ENCODE peak calls at places on chromosomes 13 and 19, in seven cellular contexts. L is heart right ventricle, B is BJ, T is AG04450, Q is lower lobe of right lung, S is fibroblast of lung, X is small intestine. V is an unnamed sample.

GRCh38 chr13:90416938-90417337 is 930.5 kb upstream of the MIR17HG start:
- DNase-seq in S (no peak), Q (no peak), L (no peak), T (no peak), X (no peak), B (no peak), V (no peak)

GRCh38 chr13:109199280-109199679 is 569.9 kb downstream of the MYO16 start:
- DNase-seq in Q (no peak), S (no peak), L (no peak), T (no peak), B (no peak), X (no peak), V (no peak)

GRCh38 chr19:54029930-54030490 is 33.7 kb downstream of the VSTM1 start:
- DNase-seq in S (peak; percentile 58), Q (peak; percentile 61), B (no peak), X (peak; percentile 58), L (peak; percentile 34), T (no peak), V (peak; percentile 46)

GRCh38 chr13:75541287-75541686 is 3.6 kb upstream of the COMMD6 start:
- DNase-seq in L (no peak), T (no peak), S (no peak), B (no peak), Q (no peak), X (no peak), V (no peak)

GRCh38 chr13:52010890-52011689 is at the start of gene ATP7B:
- DNase-seq in X (peak; percentile 59), L (peak; percentile 15), T (no peak), B (no peak), S (no peak), Q (no peak), V (no peak)

GRCh38 chr19:52992109-52993004 is 21.4 kb upstream of the ERVV-1 start:
- DNase-seq in X (no peak), S (no peak), B (no peak), T (no peak), L (peak; percentile 5), Q (no peak), V (peak; percentile 12)

GRCh38 chr19:19459707-19460251 is 54.3 kb downstream of the GATAD2A start:
- DNase-seq in X (peak; percentile 57), L (no peak), T (no peak), S (peak; percentile 58), B (peak; percentile 38), Q (peak; percentile 65), V (no peak)

GRCh38 chr13:110881811-110882210 is 33.1 kb downstream of the ANKRD10 start:
- DNase-seq in S (no peak), Q (no peak), L (no peak), T (no peak), B (no peak), X (no peak), V (no peak)

GRCh38 chr19:33823341-33823740 is 26.7 kb downstream of the KCTD15 start:
- DNase-seq in T (no peak), Q (no peak), S (no peak), X (no peak), L (no peak), B (no peak), V (no peak)

GRCh38 chr13:63190742-63191141 is 1775.1 kb upstream of the PCDH20 start:
- DNase-seq in L (no peak), S (no peak), X (no peak), B (peak; percentile 26), T (no peak), Q (no peak), V (no peak)

GRCh38 chr13:60372141-60372540 is 24.9 kb upstream of the TDRD3 start:
- DNase-seq in T (no peak), B (no peak), L (no peak), Q (no peak), S (no peak), X (peak; percentile 21), V (peak; percentile 55)

GRCh38 chr13:33649212-33649917 is 168.6 kb upstream of the RFC3 start:
- DNase-seq in S (peak; percentile 20), B (no peak), L (no peak), X (no peak), Q (no peak), T (no peak), V (no peak)

GRCh38 chr19:730382-730668 is 20.6 kb upstream of the MISP start:
- DNase-seq in S (no peak), X (no peak), T (no peak), Q (no peak), B (no peak), L (no peak), V (no peak)

GRCh38 chr19:729564-730381 is 21.0 kb downstream of the PALM start:
- DNase-seq in B (no peak), S (no peak), X (no peak), Q (no peak), L (no peak), T (no peak), V (no peak)

GRCh38 chr19:728011-728410 is 19.3 kb downstream of the PALM start:
- DNase-seq in S (peak; percentile 46), B (no peak), X (no peak), Q (peak; percentile 67), T (no peak), L (peak; percentile 91), V (no peak)

GRCh38 chr19:725461-726089 is 16.8 kb downstream of the PALM start:
- DNase-seq in T (no peak), L (no peak), B (no peak), S (no peak), X (no peak), Q (no peak), V (no peak)

DNA sequence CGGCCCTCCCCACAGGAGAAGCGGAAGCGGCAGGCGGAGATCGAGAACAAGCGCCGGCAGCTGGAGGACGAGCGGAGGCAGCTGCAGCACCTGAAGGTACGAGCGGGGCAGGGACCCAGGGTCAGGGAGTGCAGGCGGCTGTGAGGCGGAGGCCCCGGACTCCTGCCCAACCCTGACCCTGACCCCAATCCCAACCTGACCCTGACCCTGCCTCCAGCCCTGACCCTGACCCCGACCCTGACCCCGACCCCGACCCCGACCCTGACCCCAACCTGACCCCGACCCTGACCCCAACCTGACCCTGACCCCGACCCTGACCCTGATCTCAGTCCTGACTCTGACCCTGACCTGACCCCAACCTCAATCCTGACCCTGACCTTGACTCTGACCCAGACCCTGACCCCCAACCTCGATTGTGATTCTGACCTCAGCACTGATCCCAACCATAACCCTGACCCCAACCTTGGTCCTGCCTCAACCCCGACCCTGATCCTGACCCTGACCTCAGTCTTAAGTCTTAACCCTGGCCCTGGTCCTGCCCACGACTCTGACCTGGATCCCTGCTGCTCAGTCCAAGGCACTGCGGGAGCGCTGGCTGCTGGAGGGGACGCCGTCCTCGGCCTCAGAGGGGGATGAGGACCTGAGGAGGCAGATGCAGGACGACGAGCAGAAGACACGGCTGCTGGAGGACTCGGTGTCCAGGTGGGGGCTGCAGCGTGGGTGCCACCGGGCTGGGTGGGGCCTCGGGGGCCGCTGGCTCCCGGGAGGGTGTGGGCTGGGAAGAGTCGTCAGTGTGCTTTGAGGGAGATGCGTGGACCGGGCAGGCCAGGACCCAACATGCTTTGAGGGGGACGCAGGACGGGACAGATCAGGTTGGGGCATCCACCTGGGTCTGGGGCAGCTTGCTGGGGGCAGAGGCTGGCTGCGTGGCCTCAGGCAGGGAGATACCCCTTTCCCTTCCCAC is 18.5 kb downstream of the PALM start:
- DNase-seq in T (no peak), Q (no peak), B (no peak), S (no peak), L (no peak), X (no peak), V (no peak)
- H3K27me3 ChIP-seq in T (no peaks in the 10 kb centered on the region), Q (peaks cover 5% of the 10 kb centered on the region), B (no peaks in the 10 kb centered on the region), S (no peaks in the 10 kb centered on the region), L (no peaks in the 10 kb centered on the region), X (no peaks in the 10 kb centered on the region), V (no peaks in the 10 kb centered on the region)

GRCh38 chr19:17656970-17657369 is 31.2 kb downstream of the UNC13A start:
- DNase-seq in Q (no peak), T (no peak), X (no peak), L (no peak), S (no peak), B (no peak), V (peak; percentile 25)

GRCh38 chr19:17658240-17658639 is 29.9 kb downstream of the UNC13A start:
- DNase-seq in Q (no peak), T (no peak), B (no peak), X (no peak), L (no peak), S (no peak), V (no peak)

GRCh38 chr19:17658666-17659065 is 29.5 kb downstream of the UNC13A start:
- DNase-seq in X (no peak), S (no peak), Q (no peak), T (no peak), L (no peak), B (no peak), V (no peak)

GRCh38 chr19:17655751-17656480 is 32.2 kb downstream of the UNC13A start:
- DNase-seq in T (no peak), B (no peak), L (no peak), X (no peak), S (no peak), Q (no peak), V (peak; percentile 47)

DNA sequence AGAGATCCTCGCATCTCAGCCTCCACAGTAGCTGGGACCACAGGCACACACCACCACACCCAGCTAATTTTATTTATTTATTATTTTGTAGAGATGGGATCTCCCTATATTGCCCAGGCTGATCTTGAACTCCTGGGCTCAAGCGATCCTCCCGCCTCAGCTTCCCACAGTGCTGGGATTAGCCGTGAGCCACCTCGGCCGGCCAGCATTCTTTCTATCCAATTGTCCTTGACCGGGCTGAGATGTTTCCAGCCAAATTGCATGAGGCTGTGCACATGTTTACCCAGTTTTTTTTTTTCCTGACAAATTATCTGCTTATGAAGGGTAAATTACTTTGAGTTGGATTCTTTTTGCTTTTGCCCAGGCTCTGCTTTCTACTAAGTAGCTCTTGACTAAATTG is 28.2 kb downstream of the UNC13A start:
- DNase-seq in L (no peak), X (no peak), T (no peak), B (no peak), S (no peak), Q (no peak), V (no peak)
- H3K4me3 ChIP-seq in L (no peak overlapping the region), X (no peak overlapping the region), T (no peak overlapping the region), B (no peak overlapping the region), S (no peak overlapping the region), Q (no peak overlapping the region), V (no peak overlapping the region)

GRCh38 chr19:17682273-17682672 is 5.9 kb downstream of the UNC13A start:
- DNase-seq in T (no peak), B (no peak), L (no peak), X (no peak), Q (no peak), S (no peak), V (no peak)
- H3K27me3 ChIP-seq in T (peaks cover 11% of the 10 kb centered on the region), B (peaks cover 2% of the 10 kb centered on the region), L (no peaks in the 10 kb centered on the region), X (peaks cover 6% of the 10 kb centered on the region), Q (peaks cover 42% of the 10 kb centered on the region), S (peaks cover 12% of the 10 kb centered on the region), V (no peaks in the 10 kb centered on the region)

GRCh38 chr19:1277061-1277460 is 1.7 kb downstream of the FAM174C start:
- DNase-seq in X (no peak), T (no peak), B (no peak), S (no peak), L (no peak), Q (no peak), V (peak; percentile 45)
- H3K4me3 ChIP-seq in X (no peak overlapping the region), T (no peak overlapping the region), B (no peak overlapping the region), S (no peak overlapping the region), L (no peak overlapping the region), Q (no peak overlapping the region), V (no peak overlapping the region)

DNA sequence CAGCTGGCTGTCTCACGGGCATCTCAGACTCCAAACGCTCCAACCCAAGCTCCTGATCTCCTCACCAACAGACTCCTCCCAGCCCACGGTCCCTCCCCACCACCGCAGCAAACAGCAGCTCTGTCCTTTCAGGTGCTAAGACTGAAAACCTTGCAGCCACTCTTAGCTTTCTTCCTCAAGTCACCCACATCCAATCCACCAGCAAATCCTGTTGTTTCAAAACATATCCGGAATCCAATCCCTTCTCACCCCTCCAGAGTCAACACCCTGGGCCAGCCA is 20.8 kb downstream of the C19orf81 start:
- DNase-seq in S (no peak), T (no peak), L (no peak), B (no peak), X (no peak), Q (no peak), V (no peak)
- H3K27me3 ChIP-seq in S (peaks cover 18% of the 10 kb centered on the region), T (peaks cover 34% of the 10 kb centered on the region), L (peaks cover 3% of the 10 kb centered on the region), B (peaks cover 16% of the 10 kb centered on the region), X (peaks cover 15% of the 10 kb centered on the region), Q (peaks cover 78% of the 10 kb centered on the region), V (no peaks in the 10 kb centered on the region)

V was measured in pancreas.